ENCODE peak calls at places on chromosomes 11 and 22, in four cellular contexts. One of them, this sample, is unnamed.

GRCh38 chr11:120912504-120912903 is 111.4 kb upstream of the TBCEL start:
- DNase-seq in progenitor cell of endocrine pancreas: no peak
- DNase-seq in gastrocnemius medialis: no peak
- DNase-seq in bronchial epithelial cell: peak; percentile 52
- DNase-seq in this sample: no peak

GRCh38 chr11:57370251-57370650 is 10.7 kb downstream of the PRG3 start:
- DNase-seq in progenitor cell of endocrine pancreas: no peak
- DNase-seq in gastrocnemius medialis: no peak
- DNase-seq in bronchial epithelial cell: peak; percentile 97
- DNase-seq in this sample: no peak

GRCh38 chr11:75421035-75421602 is 11.9 kb downstream of the KLHL35 start:
- DNase-seq in progenitor cell of endocrine pancreas: no peak
- DNase-seq in gastrocnemius medialis: no peak
- DNase-seq in bronchial epithelial cell: no peak
- DNase-seq in this sample: no peak

GRCh38 chr11:2298131-2298794 is 3.5 kb downstream of the C11orf21 start:
- DNase-seq in progenitor cell of endocrine pancreas: no peak
- DNase-seq in gastrocnemius medialis: no peak
- DNase-seq in bronchial epithelial cell: no peak
- DNase-seq in this sample: no peak

GRCh38 chr11:48066881-48067800 is 86.8 kb downstream of the PTPRJ start:
- DNase-seq in progenitor cell of endocrine pancreas: no peak
- DNase-seq in gastrocnemius medialis: no peak
- DNase-seq in bronchial epithelial cell: no peak
- DNase-seq in this sample: no peak

GRCh38 chr11:31812392-31813241 is 1.5 kb upstream of the PAX6 start:
- DNase-seq in progenitor cell of endocrine pancreas: no peak
- DNase-seq in gastrocnemius medialis: no peak
- DNase-seq in bronchial epithelial cell: no peak
- DNase-seq in this sample: peak; percentile 33

GRCh38 chr11:85665756-85666155 is 827 bp upstream of the CREBZF start:
- DNase-seq in progenitor cell of endocrine pancreas: no peak
- DNase-seq in gastrocnemius medialis: no peak
- DNase-seq in bronchial epithelial cell: no peak
- DNase-seq in this sample: no peak

GRCh38 chr11:27460571-27460970 is 12.0 kb downstream of the LGR4 start:
- DNase-seq in progenitor cell of endocrine pancreas: no peak
- DNase-seq in gastrocnemius medialis: no peak
- DNase-seq in bronchial epithelial cell: no peak
- DNase-seq in this sample: no peak

GRCh38 chr11:13120691-13121090 is 111.6 kb downstream of the RASSF10 start:
- DNase-seq in progenitor cell of endocrine pancreas: no peak
- DNase-seq in gastrocnemius medialis: no peak
- DNase-seq in bronchial epithelial cell: peak; percentile 98
- DNase-seq in this sample: no peak

GRCh38 chr11:112085822-112086421 is 634 bp downstream of the TIMM8B start:
- DNase-seq in progenitor cell of endocrine pancreas: no peak
- DNase-seq in gastrocnemius medialis: peak; percentile 13
- DNase-seq in bronchial epithelial cell: peak; percentile 13
- DNase-seq in this sample: no peak

GRCh38 chr11:106925245-106925644 is 93.0 kb downstream of the GUCY1A2 start:
- DNase-seq in progenitor cell of endocrine pancreas: no peak
- DNase-seq in gastrocnemius medialis: no peak
- DNase-seq in bronchial epithelial cell: no peak
- DNase-seq in this sample: no peak

GRCh38 chr22:32680277-32680676 is 121.2 kb upstream of the TIMP3 start:
- DNase-seq in progenitor cell of endocrine pancreas: no peak
- DNase-seq in gastrocnemius medialis: no peak
- DNase-seq in bronchial epithelial cell: no peak
- DNase-seq in this sample: no peak

GRCh38 chr11:17595526-17596309 is 48.7 kb downstream of the OTOG start:
- DNase-seq in progenitor cell of endocrine pancreas: no peak
- DNase-seq in gastrocnemius medialis: no peak
- DNase-seq in bronchial epithelial cell: no peak
- DNase-seq in this sample: no peak

GRCh38 chr11:118572914-118573550 is 823 bp downstream of the ARCN1 start:
- DNase-seq in progenitor cell of endocrine pancreas: no peak
- DNase-seq in gastrocnemius medialis: no peak
- DNase-seq in bronchial epithelial cell: peak; percentile 55
- DNase-seq in this sample: no peak

GRCh38 chr22:36385491-36386350 is 2.0 kb downstream of the MYH9 start:
- DNase-seq in progenitor cell of endocrine pancreas: no peak
- DNase-seq in gastrocnemius medialis: no peak
- DNase-seq in bronchial epithelial cell: peak; percentile 86
- DNase-seq in this sample: no peak

GRCh38 chr11:11579012-11579755 is 42.6 kb downstream of the GALNT18 start:
- DNase-seq in progenitor cell of endocrine pancreas: no peak
- DNase-seq in gastrocnemius medialis: no peak
- DNase-seq in bronchial epithelial cell: no peak
- DNase-seq in this sample: no peak

GRCh38 chr11:28939381-28939780 is 831.2 kb downstream of the METTL15 start:
- DNase-seq in progenitor cell of endocrine pancreas: no peak
- DNase-seq in gastrocnemius medialis: no peak
- DNase-seq in bronchial epithelial cell: no peak
- DNase-seq in this sample: no peak

GRCh38 chr11:76648061-76648460 is 22.5 kb downstream of the LRRC32 start:
- DNase-seq in progenitor cell of endocrine pancreas: no peak
- DNase-seq in gastrocnemius medialis: no peak
- DNase-seq in bronchial epithelial cell: no peak
- DNase-seq in this sample: no peak

GRCh38 chr22:32754413-32755041 is 47.0 kb upstream of the TIMP3 start:
- DNase-seq in progenitor cell of endocrine pancreas: no peak
- DNase-seq in gastrocnemius medialis: peak; percentile 20
- DNase-seq in bronchial epithelial cell: peak; percentile 55
- DNase-seq in this sample: no peak

GRCh38 chr11:105181521-105181920 is 42.0 kb upstream of the CARD18 start:
- DNase-seq in progenitor cell of endocrine pancreas: no peak
- DNase-seq in gastrocnemius medialis: no peak
- DNase-seq in bronchial epithelial cell: peak; percentile 55
- DNase-seq in this sample: no peak

GRCh38 chr11:2300936-2301630 is 635 bp downstream of the C11orf21 start:
- DNase-seq in progenitor cell of endocrine pancreas: no peak
- DNase-seq in gastrocnemius medialis: no peak
- DNase-seq in bronchial epithelial cell: no peak
- DNase-seq in this sample: no peak

GRCh38 chr11:94800394-94800793 is 32.2 kb downstream of the AMOTL1 start:
- DNase-seq in progenitor cell of endocrine pancreas: no peak
- DNase-seq in gastrocnemius medialis: no peak
- DNase-seq in bronchial epithelial cell: no peak
- DNase-seq in this sample: no peak

GRCh38 chr11:121478895-121479281 is 26.1 kb upstream of the SORL1-AS1 start:
- DNase-seq in progenitor cell of endocrine pancreas: no peak
- DNase-seq in gastrocnemius medialis: no peak
- DNase-seq in bronchial epithelial cell: no peak
- DNase-seq in this sample: no peak

GRCh38 chr11:78715639-78716311 is 141.1 kb upstream of the NARS2 start:
- DNase-seq in progenitor cell of endocrine pancreas: peak; percentile 37
- DNase-seq in gastrocnemius medialis: no peak
- DNase-seq in bronchial epithelial cell: peak; percentile 95
- DNase-seq in this sample: peak; percentile 68

GRCh38 chr11:132064987-132065620 is 694.7 kb downstream of the NTM start:
- DNase-seq in progenitor cell of endocrine pancreas: no peak
- DNase-seq in gastrocnemius medialis: no peak
- DNase-seq in bronchial epithelial cell: peak; percentile 95
- DNase-seq in this sample: no peak

GRCh38 chr11:64990222-64990918 is 6.4 kb downstream of the BATF2 start:
- DNase-seq in progenitor cell of endocrine pancreas: no peak
- DNase-seq in gastrocnemius medialis: peak; percentile 15
- DNase-seq in bronchial epithelial cell: no peak
- DNase-seq in this sample: peak; percentile 9

GRCh38 chr11:34145073-34145472 is 39.6 kb downstream of the NAT10 start:
- DNase-seq in progenitor cell of endocrine pancreas: no peak
- DNase-seq in gastrocnemius medialis: no peak
- DNase-seq in bronchial epithelial cell: no peak
- DNase-seq in this sample: no peak

GRCh38 chr22:22461111-22461510 is 47.4 kb downstream of the ZNF280B start:
- DNase-seq in progenitor cell of endocrine pancreas: no peak
- DNase-seq in gastrocnemius medialis: no peak
- DNase-seq in bronchial epithelial cell: no peak
- DNase-seq in this sample: no peak

GRCh38 chr22:22461583-22461982 is 47.0 kb downstream of the ZNF280B start:
- DNase-seq in progenitor cell of endocrine pancreas: no peak
- DNase-seq in gastrocnemius medialis: no peak
- DNase-seq in bronchial epithelial cell: no peak
- DNase-seq in this sample: no peak

GRCh38 chr22:22464541-22465054 is 43.9 kb downstream of the ZNF280B start:
- DNase-seq in progenitor cell of endocrine pancreas: no peak
- DNase-seq in gastrocnemius medialis: no peak
- DNase-seq in bronchial epithelial cell: no peak
- DNase-seq in this sample: no peak

GRCh38 chr22:22463855-22464540 is 44.5 kb downstream of the ZNF280B start:
- DNase-seq in progenitor cell of endocrine pancreas: peak; percentile 58
- DNase-seq in gastrocnemius medialis: peak; percentile 17
- DNase-seq in bronchial epithelial cell: peak; percentile 43
- DNase-seq in this sample: peak; percentile 72

GRCh38 chr22:22462813-22463567 is 45.6 kb downstream of the ZNF280B start:
- DNase-seq in progenitor cell of endocrine pancreas: no peak
- DNase-seq in gastrocnemius medialis: no peak
- DNase-seq in bronchial epithelial cell: no peak
- DNase-seq in this sample: no peak
- TF ChIP-seq CTCF in progenitor cell of endocrine pancreas: peak; percentile 23
- TF ChIP-seq CTCF in gastrocnemius medialis: no peak
- TF ChIP-seq CTCF in bronchial epithelial cell: peak; percentile 11
- TF ChIP-seq CTCF in this sample: peak; percentile 24

GRCh38 chr11:15988693-15989231 is 367.6 kb downstream of the SOX6 start:
- DNase-seq in progenitor cell of endocrine pancreas: no peak
- DNase-seq in gastrocnemius medialis: no peak
- DNase-seq in bronchial epithelial cell: no peak
- DNase-seq in this sample: peak; percentile 18
- TF ChIP-seq CTCF in progenitor cell of endocrine pancreas: peak; percentile 45
- TF ChIP-seq CTCF in gastrocnemius medialis: peak; percentile 40
- TF ChIP-seq CTCF in bronchial epithelial cell: peak; percentile 1
- TF ChIP-seq CTCF in this sample: peak; percentile 60

GRCh38 chr22:43085658-43086606 is 3.3 kb downstream of the TTLL1 start:
- DNase-seq in progenitor cell of endocrine pancreas: no peak
- DNase-seq in gastrocnemius medialis: no peak
- DNase-seq in bronchial epithelial cell: no peak
- DNase-seq in this sample: no peak

GRCh38 chr22:43090130-43090789 is 1.1 kb upstream of the TTLL1 start:
- DNase-seq in progenitor cell of endocrine pancreas: no peak
- DNase-seq in gastrocnemius medialis: peak; percentile 23
- DNase-seq in bronchial epithelial cell: peak; percentile 82
- DNase-seq in this sample: no peak

GRCh38 chr22:43088616-43088978 is 594 bp downstream of the TTLL1 start:
- DNase-seq in progenitor cell of endocrine pancreas: no peak
- DNase-seq in gastrocnemius medialis: no peak
- DNase-seq in bronchial epithelial cell: no peak
- DNase-seq in this sample: no peak

GRCh38 chr22:43092085-43092484 is 2.9 kb upstream of the TTLL1 start:
- DNase-seq in progenitor cell of endocrine pancreas: no peak
- DNase-seq in gastrocnemius medialis: no peak
- DNase-seq in bronchial epithelial cell: no peak
- DNase-seq in this sample: no peak

GRCh38 chr22:43088979-43089717 is at the start of gene TTLL1:
- DNase-seq in progenitor cell of endocrine pancreas: peak; percentile 81
- DNase-seq in gastrocnemius medialis: peak; percentile 69
- DNase-seq in bronchial epithelial cell: peak; percentile 55
- DNase-seq in this sample: peak; percentile 81
- TF ChIP-seq CTCF in progenitor cell of endocrine pancreas: no peak
- TF ChIP-seq CTCF in gastrocnemius medialis: no peak
- TF ChIP-seq CTCF in bronchial epithelial cell: no peak
- TF ChIP-seq CTCF in this sample: no peak

GRCh38 chr22:42656578-42656977 is 7.4 kb upstream of the CYB5R3 start:
- DNase-seq in progenitor cell of endocrine pancreas: no peak
- DNase-seq in gastrocnemius medialis: no peak
- DNase-seq in bronchial epithelial cell: no peak
- DNase-seq in this sample: no peak

GRCh38 chr22:42664976-42665831 is 16.0 kb upstream of the CYB5R3 start:
- DNase-seq in progenitor cell of endocrine pancreas: no peak
- DNase-seq in gastrocnemius medialis: no peak
- DNase-seq in bronchial epithelial cell: no peak
- DNase-seq in this sample: no peak

GRCh38 chr22:42662114-42663021 is 13.2 kb upstream of the CYB5R3 start:
- DNase-seq in progenitor cell of endocrine pancreas: peak; percentile 86
- DNase-seq in gastrocnemius medialis: peak; percentile 56
- DNase-seq in bronchial epithelial cell: peak; percentile 29
- DNase-seq in this sample: peak; percentile 90
- TF ChIP-seq CTCF in progenitor cell of endocrine pancreas: peak; percentile 93
- TF ChIP-seq CTCF in gastrocnemius medialis: peak; percentile 86
- TF ChIP-seq CTCF in bronchial epithelial cell: peak; percentile 97
- TF ChIP-seq CTCF in this sample: peak; percentile 91

This sample was measured in neural crest cell.